ENCODE peak calls at places on chromosomes 12 and 14, in seven cellular contexts. One of them, this sample, is unnamed.

GRCh38 chr12:97148941-97149559 is 242.0 kb downstream of the NEDD1 start:
- DNase-seq in OCI-LY7: peak; percentile 65
- DNase-seq in HepG2: peak; percentile 56
- DNase-seq in DND-41: peak; percentile 61
- DNase-seq in SK-N-SH: peak; percentile 62
- DNase-seq in GM23248: peak; percentile 48
- DNase-seq in fibroblast of lung: peak; percentile 27
- DNase-seq in this sample: no peak

GRCh38 chr12:108890208-108890607 is 10.3 kb downstream of the DAO start:
- DNase-seq in OCI-LY7: peak; percentile 32
- DNase-seq in HepG2: no peak
- DNase-seq in DND-41: peak; percentile 53
- DNase-seq in SK-N-SH: no peak
- DNase-seq in GM23248: peak; percentile 12
- DNase-seq in fibroblast of lung: no peak
- DNase-seq in this sample: peak; percentile 59

GRCh38 chr14:96264850-96265249 is 8.8 kb downstream of the BDKRB1 start:
- DNase-seq in OCI-LY7: no peak
- DNase-seq in HepG2: no peak
- DNase-seq in DND-41: no peak
- DNase-seq in SK-N-SH: no peak
- DNase-seq in GM23248: peak; percentile 59
- DNase-seq in fibroblast of lung: peak; percentile 36
- DNase-seq in this sample: no peak

GRCh38 chr14:95364481-95365209 is 44.9 kb upstream of the CLMN start:
- DNase-seq in OCI-LY7: no peak
- DNase-seq in HepG2: peak; percentile 49
- DNase-seq in DND-41: no peak
- DNase-seq in SK-N-SH: no peak
- DNase-seq in GM23248: no peak
- DNase-seq in fibroblast of lung: no peak
- DNase-seq in this sample: no peak

GRCh38 chr14:75941030-75941429 is 40.8 kb downstream of the TGFB3 start:
- DNase-seq in OCI-LY7: no peak
- DNase-seq in HepG2: no peak
- DNase-seq in DND-41: no peak
- DNase-seq in SK-N-SH: no peak
- DNase-seq in GM23248: no peak
- DNase-seq in fibroblast of lung: peak; percentile 11
- DNase-seq in this sample: no peak

GRCh38 chr12:24444634-24445033 is 495.2 kb upstream of the SOX5 start:
- DNase-seq in OCI-LY7: no peak
- DNase-seq in HepG2: no peak
- DNase-seq in DND-41: no peak
- DNase-seq in SK-N-SH: no peak
- DNase-seq in GM23248: no peak
- DNase-seq in fibroblast of lung: no peak
- DNase-seq in this sample: no peak

GRCh38 chr12:82841379-82841778 is 154.7 kb downstream of the TMTC2 start:
- DNase-seq in OCI-LY7: no peak
- DNase-seq in HepG2: no peak
- DNase-seq in DND-41: no peak
- DNase-seq in SK-N-SH: peak; percentile 54
- DNase-seq in GM23248: peak; percentile 13
- DNase-seq in fibroblast of lung: no peak
- DNase-seq in this sample: no peak

GRCh38 chr14:83463500-83464098 is 1929.9 kb upstream of the SEL1L start:
- DNase-seq in OCI-LY7: peak; percentile 63
- DNase-seq in HepG2: peak; percentile 12
- DNase-seq in DND-41: peak; percentile 12
- DNase-seq in SK-N-SH: peak; percentile 7
- DNase-seq in GM23248: peak; percentile 67
- DNase-seq in fibroblast of lung: peak; percentile 3
- DNase-seq in this sample: no peak

GRCh38 chr12:55072093-55072492 is 52.3 kb downstream of the NEUROD4 start:
- DNase-seq in OCI-LY7: peak; percentile 82
- DNase-seq in HepG2: peak; percentile 23
- DNase-seq in DND-41: peak; percentile 73
- DNase-seq in SK-N-SH: no peak
- DNase-seq in GM23248: peak; percentile 54
- DNase-seq in fibroblast of lung: peak; percentile 5
- DNase-seq in this sample: no peak

GRCh38 chr14:96304956-96305355 is 48.9 kb downstream of the BDKRB1 start:
- DNase-seq in OCI-LY7: no peak
- DNase-seq in HepG2: no peak
- DNase-seq in DND-41: no peak
- DNase-seq in SK-N-SH: no peak
- DNase-seq in GM23248: no peak
- DNase-seq in fibroblast of lung: no peak
- DNase-seq in this sample: no peak

GRCh38 chr14:62071029-62071428 is 308.8 kb downstream of the SNAPC1 start:
- DNase-seq in OCI-LY7: no peak
- DNase-seq in HepG2: no peak
- DNase-seq in DND-41: no peak
- DNase-seq in SK-N-SH: no peak
- DNase-seq in GM23248: peak; percentile 16
- DNase-seq in fibroblast of lung: no peak
- DNase-seq in this sample: no peak

GRCh38 chr12:51898937-51899336 is 8.4 kb upstream of the ACVRL1 start:
- DNase-seq in OCI-LY7: no peak
- DNase-seq in HepG2: no peak
- DNase-seq in DND-41: no peak
- DNase-seq in SK-N-SH: no peak
- DNase-seq in GM23248: peak; percentile 89
- DNase-seq in fibroblast of lung: peak; percentile 80
- DNase-seq in this sample: peak; percentile 94

GRCh38 chr14:99627100-99627499 is 17.8 kb upstream of the HHIPL1 start:
- DNase-seq in OCI-LY7: no peak
- DNase-seq in HepG2: no peak
- DNase-seq in DND-41: no peak
- DNase-seq in SK-N-SH: no peak
- DNase-seq in GM23248: no peak
- DNase-seq in fibroblast of lung: no peak
- DNase-seq in this sample: no peak

GRCh38 chr12:129847063-129847462 is 56.8 kb downstream of the TMEM132D start:
- DNase-seq in OCI-LY7: no peak
- DNase-seq in HepG2: no peak
- DNase-seq in DND-41: no peak
- DNase-seq in SK-N-SH: no peak
- DNase-seq in GM23248: no peak
- DNase-seq in fibroblast of lung: peak; percentile 68
- DNase-seq in this sample: no peak

GRCh38 chr12:3490848-3491382 is at the start of gene PRMT8:
- DNase-seq in OCI-LY7: no peak
- DNase-seq in HepG2: no peak
- DNase-seq in DND-41: no peak
- DNase-seq in SK-N-SH: peak; percentile 83
- DNase-seq in GM23248: peak; percentile 36
- DNase-seq in fibroblast of lung: peak; percentile 1
- DNase-seq in this sample: peak; percentile 80

GRCh38 chr14:57737598-57737997 is 128.3 kb downstream of the SLC35F4 start:
- DNase-seq in OCI-LY7: no peak
- DNase-seq in HepG2: no peak
- DNase-seq in DND-41: no peak
- DNase-seq in SK-N-SH: no peak
- DNase-seq in GM23248: no peak
- DNase-seq in fibroblast of lung: no peak
- DNase-seq in this sample: no peak

GRCh38 chr14:99564903-99565259 is 39.1 kb downstream of the CCDC85C start:
- DNase-seq in OCI-LY7: no peak
- DNase-seq in HepG2: no peak
- DNase-seq in DND-41: no peak
- DNase-seq in SK-N-SH: peak; percentile 69
- DNase-seq in GM23248: no peak
- DNase-seq in fibroblast of lung: no peak
- DNase-seq in this sample: peak; percentile 50

DNA sequence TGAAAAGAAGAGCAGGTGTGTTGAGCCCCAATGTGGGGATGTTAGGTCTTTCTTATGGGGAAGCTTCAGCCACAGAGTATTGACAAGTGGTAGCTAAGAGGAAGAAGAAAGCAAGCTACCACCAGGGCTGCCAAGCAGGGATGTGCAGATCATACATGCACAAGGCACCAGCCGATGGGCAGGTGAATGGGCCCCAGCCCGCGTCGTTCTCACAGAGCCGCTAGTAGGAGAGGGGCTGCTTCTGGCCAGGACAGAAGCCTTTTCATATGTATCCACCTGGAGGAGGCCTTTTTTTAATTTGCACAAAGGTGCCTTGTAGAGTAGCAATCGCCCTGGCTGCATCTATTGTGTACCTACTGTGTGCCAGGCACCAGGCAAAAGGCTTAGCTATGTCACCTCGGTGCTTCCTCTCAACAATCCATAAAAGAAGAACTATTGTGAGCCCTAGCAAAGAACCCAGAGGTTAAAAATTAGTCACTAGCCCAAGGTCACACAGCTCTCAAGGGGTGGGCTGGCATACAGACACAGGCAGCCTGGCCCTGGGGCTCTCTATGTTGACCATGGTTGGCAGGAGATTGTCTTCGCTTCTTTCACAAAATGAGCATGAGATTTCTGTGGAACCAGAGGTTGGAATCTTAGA is 8.2 kb downstream of the NUAK1 start:
- DNase-seq in OCI-LY7: no peak
- DNase-seq in HepG2: peak; percentile 76
- DNase-seq in DND-41: no peak
- DNase-seq in SK-N-SH: no peak
- DNase-seq in GM23248: no peak
- DNase-seq in fibroblast of lung: no peak
- DNase-seq in this sample: no peak
- H3K79me2 ChIP-seq in OCI-LY7: no peaks in the 10 kb centered on the region
- H3K79me2 ChIP-seq in HepG2: no peaks in the 10 kb centered on the region
- H3K79me2 ChIP-seq in DND-41: no peaks in the 10 kb centered on the region
- H3K79me2 ChIP-seq in SK-N-SH: peaks cover 100% of the 10 kb centered on the region
- H3K79me2 ChIP-seq in GM23248: peaks cover 100% of the 10 kb centered on the region
- H3K79me2 ChIP-seq in fibroblast of lung: peaks cover 3% of the 10 kb centered on the region
- H3K79me2 ChIP-seq in this sample: peaks cover 74% of the 10 kb centered on the region

GRCh38 chr12:57093412-57094193 is 4.7 kb downstream of the NAB2 start:
- DNase-seq in OCI-LY7: peak; percentile 55
- DNase-seq in HepG2: no peak
- DNase-seq in DND-41: peak; percentile 49
- DNase-seq in SK-N-SH: peak; percentile 89
- DNase-seq in GM23248: peak; percentile 93
- DNase-seq in fibroblast of lung: peak; percentile 87
- DNase-seq in this sample: peak; percentile 99

GRCh38 chr12:57092529-57092862 is 3.6 kb downstream of the NAB2 start:
- DNase-seq in OCI-LY7: no peak
- DNase-seq in HepG2: no peak
- DNase-seq in DND-41: no peak
- DNase-seq in SK-N-SH: peak; percentile 3
- DNase-seq in GM23248: no peak
- DNase-seq in fibroblast of lung: no peak
- DNase-seq in this sample: peak; percentile 38

GRCh38 chr12:57091633-57092528 is 3.0 kb downstream of the NAB2 start:
- DNase-seq in OCI-LY7: no peak
- DNase-seq in HepG2: no peak
- DNase-seq in DND-41: no peak
- DNase-seq in SK-N-SH: peak; percentile 7
- DNase-seq in GM23248: no peak
- DNase-seq in fibroblast of lung: no peak
- DNase-seq in this sample: peak; percentile 91

GRCh38 chr12:57094194-57095160 is 5.6 kb downstream of the NAB2 start:
- DNase-seq in OCI-LY7: no peak
- DNase-seq in HepG2: no peak
- DNase-seq in DND-41: no peak
- DNase-seq in SK-N-SH: peak; percentile 3
- DNase-seq in GM23248: no peak
- DNase-seq in fibroblast of lung: no peak
- DNase-seq in this sample: peak; percentile 67

GRCh38 chr12:57092876-57093411 is 4.0 kb downstream of the NAB2 start:
- DNase-seq in OCI-LY7: no peak
- DNase-seq in HepG2: no peak
- DNase-seq in DND-41: no peak
- DNase-seq in SK-N-SH: no peak
- DNase-seq in GM23248: no peak
- DNase-seq in fibroblast of lung: no peak
- DNase-seq in this sample: peak; percentile 39
- H3K4me1 ChIP-seq in OCI-LY7: peaks cover 31% of the 10 kb centered on the region
- H3K4me1 ChIP-seq in HepG2: peaks cover 37% of the 10 kb centered on the region
- H3K4me1 ChIP-seq in DND-41: peaks cover 21% of the 10 kb centered on the region
- H3K4me1 ChIP-seq in SK-N-SH: peaks cover 9% of the 10 kb centered on the region
- H3K4me1 ChIP-seq in GM23248: peaks cover 26% of the 10 kb centered on the region
- H3K4me1 ChIP-seq in fibroblast of lung: peaks cover 26% of the 10 kb centered on the region
- H3K4me1 ChIP-seq in this sample: peaks cover 55% of the 10 kb centered on the region

GRCh38 chr12:6273209-6273928 is 37.1 kb upstream of the PLEKHG6 start:
- DNase-seq in OCI-LY7: no peak
- DNase-seq in HepG2: no peak
- DNase-seq in DND-41: no peak
- DNase-seq in SK-N-SH: no peak
- DNase-seq in GM23248: no peak
- DNase-seq in fibroblast of lung: no peak
- DNase-seq in this sample: peak; percentile 78

GRCh38 chr12:6268484-6269157 is 41.9 kb upstream of the PLEKHG6 start:
- DNase-seq in OCI-LY7: no peak
- DNase-seq in HepG2: no peak
- DNase-seq in DND-41: no peak
- DNase-seq in SK-N-SH: no peak
- DNase-seq in GM23248: no peak
- DNase-seq in fibroblast of lung: no peak
- DNase-seq in this sample: peak; percentile 13

GRCh38 chr12:6272300-6273208 is 37.9 kb upstream of the PLEKHG6 start:
- DNase-seq in OCI-LY7: no peak
- DNase-seq in HepG2: no peak
- DNase-seq in DND-41: no peak
- DNase-seq in SK-N-SH: no peak
- DNase-seq in GM23248: no peak
- DNase-seq in fibroblast of lung: peak; percentile 79
- DNase-seq in this sample: peak; percentile 54

GRCh38 chr12:6269986-6270385 is 40.5 kb upstream of the PLEKHG6 start:
- DNase-seq in OCI-LY7: no peak
- DNase-seq in HepG2: no peak
- DNase-seq in DND-41: no peak
- DNase-seq in SK-N-SH: no peak
- DNase-seq in GM23248: no peak
- DNase-seq in fibroblast of lung: no peak
- DNase-seq in this sample: no peak

GRCh38 chr12:6271281-6271680 is 39.2 kb upstream of the PLEKHG6 start:
- DNase-seq in OCI-LY7: no peak
- DNase-seq in HepG2: no peak
- DNase-seq in DND-41: no peak
- DNase-seq in SK-N-SH: no peak
- DNase-seq in GM23248: no peak
- DNase-seq in fibroblast of lung: no peak
- DNase-seq in this sample: peak; percentile 29
- H3K4me2 ChIP-seq in OCI-LY7: no peak overlapping the region
- H3K4me2 ChIP-seq in HepG2: no peak overlapping the region
- H3K4me2 ChIP-seq in DND-41: no peak overlapping the region
- H3K4me2 ChIP-seq in SK-N-SH: no peak overlapping the region
- H3K4me2 ChIP-seq in GM23248: no peak overlapping the region
- H3K4me2 ChIP-seq in fibroblast of lung: no peak overlapping the region
- H3K4me2 ChIP-seq in this sample: no peak overlapping the region

DNA sequence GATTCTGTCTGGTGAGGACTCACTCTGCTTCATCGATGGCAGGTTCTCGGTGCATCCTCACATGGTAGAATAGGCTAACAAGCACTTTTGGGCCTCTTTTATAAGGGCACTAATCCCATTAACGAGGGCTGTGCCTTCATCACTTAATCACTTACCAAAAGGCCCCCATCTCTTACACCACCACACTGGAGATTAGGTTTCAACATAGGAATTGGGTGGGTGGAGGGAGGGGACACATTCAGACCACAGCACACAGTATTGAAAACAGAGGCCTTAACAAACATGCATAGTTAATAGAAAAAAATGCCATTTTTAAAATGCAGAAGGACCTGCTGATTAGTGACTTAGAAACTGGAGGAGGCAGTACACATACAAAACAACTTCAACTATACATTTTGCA is 61.6 kb downstream of the SPPL3 start:
- DNase-seq in OCI-LY7: no peak
- DNase-seq in HepG2: no peak
- DNase-seq in DND-41: no peak
- DNase-seq in SK-N-SH: no peak
- DNase-seq in GM23248: no peak
- DNase-seq in fibroblast of lung: peak; percentile 52
- DNase-seq in this sample: no peak
- H3K79me2 ChIP-seq in OCI-LY7: peaks cover 14% of the 10 kb centered on the region
- H3K79me2 ChIP-seq in HepG2: peaks cover 5% of the 10 kb centered on the region
- H3K79me2 ChIP-seq in DND-41: peaks cover 84% of the 10 kb centered on the region
- H3K79me2 ChIP-seq in SK-N-SH: peaks cover 47% of the 10 kb centered on the region
- H3K79me2 ChIP-seq in GM23248: peaks cover 80% of the 10 kb centered on the region
- H3K79me2 ChIP-seq in fibroblast of lung: peaks cover 3% of the 10 kb centered on the region
- H3K79me2 ChIP-seq in this sample: peaks cover 54% of the 10 kb centered on the region

This sample was measured in osteoblast.